ENCODE peak calls at places on chromosomes 11 and 22, in seven cellular contexts. H is substantia nigra, L is iPS DF 6.9, I is uterus, B is cardiac muscle cell, U is psoas muscle, W is fibroblast of lung. F is an unnamed sample.

GRCh38 chr22:22125579-22126468 is 118.8 kb upstream of the VPREB1 start:
- DNase-seq in H (no peak), W (no peak), L (no peak), I (no peak), U (no peak), B (no peak), F (no peak)

GRCh38 chr11:65625628-65626342 is 10.2 kb downstream of the PCNX3 start:
- DNase-seq in U (peak), I (peak), H (peak), W (no peak), B (peak), L (no peak), F (no peak)

GRCh38 chr11:45964911-45965389 is 42.5 kb downstream of the LARGE2 start:
- DNase-seq in U (peak), I (peak), B (peak), H (no peak), W (peak), L (peak), F (peak)

GRCh38 chr11:130729678-130730300 is 186.5 kb downstream of the SNX19 start:
- DNase-seq in H (no peak), U (no peak), I (no peak), L (no peak), W (no peak), B (no peak), F (no peak)

GRCh38 chr11:112355726-112356125 is 95.1 kb upstream of the PLET1 start:
- DNase-seq in H (no peak), L (no peak), W (peak), I (peak), U (no peak), B (peak), F (no peak)

GRCh38 chr11:1653541-1654387 is 24.2 kb downstream of the KRTAP5-5 start:
- DNase-seq in I (peak), L (no peak), W (no peak), U (no peak), H (no peak), B (no peak), F (no peak)

GRCh38 chr22:29331213-29331612 is 15.7 kb upstream of the RASL10A start:
- DNase-seq in L (no peak), B (peak), I (no peak), U (no peak), W (no peak), H (no peak), F (no peak)

GRCh38 chr22:28395920-28396447 is 283.7 kb downstream of the TTC28 start:
- DNase-seq in L (no peak), U (no peak), H (no peak), I (no peak), B (peak), W (peak), F (no peak)

GRCh38 chr11:126100681-126101080 is 38.0 kb upstream of the CDON start:
- DNase-seq in W (no peak), H (no peak), L (no peak), I (no peak), U (no peak), B (no peak), F (no peak)

GRCh38 chr22:20728523-20729190 is 45.3 kb upstream of the SERPIND1 start:
- DNase-seq in B (no peak), U (no peak), H (no peak), L (no peak), W (no peak), I (no peak), F (no peak)

GRCh38 chr11:8867856-8868705 is 42.9 kb upstream of the AKIP1 start:
- DNase-seq in W (peak), H (no peak), L (no peak), B (peak), I (no peak), U (no peak), F (no peak)

GRCh38 chr11:61120865-61121831 is 18.9 kb downstream of the CD5 start:
- DNase-seq in W (peak), I (peak), U (no peak), H (no peak), L (no peak), B (peak), F (no peak)

GRCh38 chr22:42229455-42230149 is 40.9 kb downstream of the TCF20 start:
- DNase-seq in I (peak), H (no peak), W (peak), L (no peak), B (peak), U (no peak), F (no peak)

GRCh38 chr22:42655693-42656092 is 6.5 kb upstream of the CYB5R3 start:
- DNase-seq in B (no peak), H (no peak), U (no peak), W (no peak), L (no peak), I (no peak), F (no peak)

GRCh38 chr22:40714514-40714966 is 35.3 kb downstream of the MCHR1 start:
- DNase-seq in W (peak), I (no peak), U (no peak), H (no peak), B (peak), L (no peak), F (no peak)

GRCh38 chr22:42388130-42388797 is 43.9 kb downstream of the NFAM1 start:
- DNase-seq in I (no peak), U (no peak), H (no peak), L (no peak), W (peak), B (peak), F (peak)

GRCh38 chr11:20110908-20111669 is 49.2 kb downstream of the DBX1 start:
- DNase-seq in I (no peak), H (no peak), W (peak), L (peak), B (peak), U (no peak), F (no peak)

GRCh38 chr22:26952654-26953379 is 295.4 kb downstream of the MIAT start:
- DNase-seq in I (no peak), U (no peak), W (no peak), H (no peak), L (no peak), B (no peak), F (no peak)

GRCh38 chr11:111012497-111012896 is 233.0 kb upstream of the POU2AF2 start:
- DNase-seq in B (no peak), L (no peak), I (no peak), W (no peak), U (no peak), H (no peak), F (no peak)

GRCh38 chr11:81211050-81211449 is 1522.6 kb downstream of the FAM181B start:
- DNase-seq in L (no peak), I (no peak), H (no peak), B (no peak), U (no peak), W (no peak), F (no peak)

GRCh38 chr22:50414476-50415248 is 60.2 kb downstream of the SBF1 start:
- DNase-seq in U (no peak), I (no peak), H (no peak), B (no peak), W (no peak), L (no peak), F (no peak)

GRCh38 chr11:125379565-125380343 is 116.3 kb downstream of the FEZ1 start:
- DNase-seq in I (no peak), U (no peak), W (no peak), L (no peak), H (no peak), B (no peak), F (no peak)

GRCh38 chr11:77302752-77303151 is 1.3 kb upstream of the GDPD4 start:
- DNase-seq in H (no peak), U (no peak), B (no peak), L (no peak), W (no peak), I (no peak), F (no peak)

GRCh38 chr11:86116996-86117705 is 48.3 kb upstream of the PICALM start:
- DNase-seq in B (peak), I (no peak), U (no peak), H (no peak), L (no peak), W (peak), F (no peak)

GRCh38 chr11:1204381-1205101 is 18.3 kb upstream of the MUC5B start:
- DNase-seq in L (no peak), I (no peak), H (no peak), W (no peak), U (peak), B (no peak), F (no peak)

GRCh38 chr11:35321532-35322320 is 97.6 kb downstream of the SLC1A2 start:
- DNase-seq in H (no peak), I (no peak), U (peak), W (peak), B (peak), L (no peak), F (no peak)

GRCh38 chr11:121207485-121208115 is 85.0 kb upstream of the SC5D start:
- DNase-seq in L (no peak), H (no peak), W (no peak), B (no peak), U (no peak), I (no peak), F (no peak)

GRCh38 chr22:30882974-30883533 is 85.5 kb downstream of the MORC2 start:
- DNase-seq in H (no peak), I (no peak), L (no peak), U (no peak), B (no peak), W (no peak), F (no peak)

GRCh38 chr11:78796956-78797355 is 222.3 kb upstream of the NARS2 start:
- DNase-seq in L (no peak), H (no peak), B (peak), I (no peak), U (no peak), W (peak), F (no peak)

GRCh38 chr11:125005491-125005890 is 51.5 kb downstream of the CCDC15 start:
- DNase-seq in W (no peak), H (no peak), I (no peak), U (no peak), L (no peak), B (no peak), F (no peak)

GRCh38 chr11:83706581-83706980 is 420.4 kb upstream of the CCDC90B start:
- DNase-seq in U (no peak), I (no peak), W (no peak), H (no peak), B (no peak), L (no peak), F (no peak)

GRCh38 chr11:65559951-65560537 is 1.9 kb upstream of the LTBP3 start:
- DNase-seq in U (no peak), L (no peak), W (peak), I (no peak), B (peak), H (no peak), F (no peak)

GRCh38 chr11:74634537-74634936 is 42.2 kb downstream of the POLD3 start:
- DNase-seq in U (no peak), H (no peak), W (peak), B (peak), I (peak), L (no peak), F (no peak)

GRCh38 chr22:38982008-38982927 is at the start of gene APOBEC3B:
- DNase-seq in H (peak), U (peak), I (peak), L (no peak), W (peak), B (peak), F (peak)

GRCh38 chr22:38987171-38987895 is 5.2 kb downstream of the APOBEC3B start:
- DNase-seq in U (no peak), B (no peak), I (no peak), L (no peak), W (no peak), H (no peak), F (no peak)

GRCh38 chr22:38989461-38989860 is 7.3 kb downstream of the APOBEC3B start:
- DNase-seq in H (no peak), L (no peak), W (no peak), U (no peak), I (no peak), B (no peak), F (no peak)

GRCh38 chr22:38984224-38984623 is 2.1 kb downstream of the APOBEC3B start:
- DNase-seq in B (no peak), U (no peak), W (no peak), H (no peak), L (no peak), I (no peak), F (no peak)

GRCh38 chr22:38986629-38987028 is 4.5 kb downstream of the APOBEC3B start:
- DNase-seq in W (no peak), L (no peak), H (no peak), B (no peak), I (no peak), U (no peak), F (no peak)
- H3K27ac ChIP-seq in W (no peak), L (no peak), H (no peak), B (no peak), I (no peak), U (no peak), F (no peak)

DNA sequence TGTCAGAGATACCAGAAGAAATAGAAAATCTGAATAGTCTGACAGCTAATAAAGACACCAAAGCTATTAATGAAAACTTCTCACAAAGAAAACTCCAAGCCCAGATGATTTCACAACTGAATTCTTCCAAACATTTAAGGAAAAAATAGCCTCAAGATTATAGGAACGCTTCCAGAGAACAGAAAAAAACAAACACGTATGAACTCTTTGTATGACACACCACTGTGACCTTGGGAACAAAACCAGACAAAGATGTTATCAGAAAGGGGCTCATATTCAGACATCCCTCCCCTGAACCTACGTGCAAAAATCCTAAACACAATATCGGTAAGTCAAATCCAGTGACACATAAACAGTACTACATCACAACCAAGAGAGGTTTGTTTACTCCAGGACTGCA is 23.5 kb downstream of the CERK start:
- DNase-seq in H (no peak), W (peak), I (no peak), L (no peak), U (no peak), B (peak), F (no peak)
- H3K27ac ChIP-seq in H (no peak), W (no peak), I (peak), L (no peak), U (no peak), B (no peak), F (no peak)

DNA sequence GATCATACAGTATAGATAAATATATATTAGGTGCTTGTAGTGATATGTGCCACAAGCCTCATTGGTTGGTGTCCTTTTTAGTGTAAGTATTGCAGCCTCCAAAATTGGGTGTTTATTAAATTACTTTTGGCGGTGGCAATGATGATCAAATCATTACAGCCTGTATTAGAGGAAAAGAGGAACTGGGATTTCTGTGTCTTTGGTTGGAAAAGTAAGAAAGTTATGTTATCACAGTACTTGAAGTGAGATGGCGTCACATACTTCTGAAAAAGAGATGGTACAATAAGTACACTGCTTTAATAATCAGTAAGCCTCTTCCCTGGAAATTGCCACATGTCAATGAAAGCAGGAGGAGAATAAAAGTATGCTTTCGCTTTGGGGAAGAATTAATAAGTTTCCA is 523 bp upstream of the MPZL3 start:
- DNase-seq in W (no peak), I (no peak), B (no peak), L (no peak), H (no peak), U (no peak), F (no peak)
- H3K27ac ChIP-seq in W (no peak), I (no peak), B (no peak), L (no peak), H (no peak), U (no peak), F (no peak)

GRCh38 chr11:128714881-128715280 is 21.0 kb downstream of the FLI1 start:
- DNase-seq in B (peak), U (no peak), I (no peak), H (no peak), W (peak), L (no peak), F (no peak)
- H3K27ac ChIP-seq in B (no peak), U (no peak), I (peak), H (no peak), W (no peak), L (no peak), F (no peak)

DNA sequence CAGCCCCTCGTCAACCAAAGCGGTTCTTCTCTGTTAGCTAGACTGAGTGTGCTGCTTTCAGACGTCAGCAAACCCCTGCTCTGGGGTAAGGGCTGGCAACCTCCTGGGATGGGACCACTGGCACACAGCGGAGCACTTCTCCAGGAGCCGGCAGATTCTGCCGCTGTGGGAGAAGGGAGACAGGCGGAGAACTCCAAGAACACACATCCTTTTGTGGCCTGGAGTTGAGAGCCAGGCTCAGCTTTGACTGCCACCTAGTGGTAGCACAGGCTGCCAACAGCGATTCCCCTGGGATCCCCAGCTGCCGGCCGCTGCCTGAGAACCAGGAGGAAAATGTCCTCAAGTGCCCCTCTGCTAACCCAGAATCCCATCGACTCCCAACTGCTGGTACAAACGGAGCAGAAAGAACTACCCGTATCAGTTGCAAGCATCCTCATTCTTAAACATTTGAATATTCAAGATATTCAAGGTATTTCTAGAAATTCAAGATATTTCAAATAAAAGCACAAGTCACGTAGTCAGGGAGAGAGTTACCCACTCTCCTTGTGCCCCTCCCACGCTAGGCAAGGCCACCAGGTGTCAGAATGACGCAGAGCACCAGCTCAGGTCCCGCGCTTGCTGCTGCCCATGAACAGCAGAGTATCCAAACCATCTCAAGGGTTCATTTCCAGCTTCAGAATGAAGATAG is 4.9 kb downstream of the LTO1 start:
- DNase-seq in H (peak), B (peak), U (peak), I (peak), W (peak), L (peak), F (peak)
- H3K27ac ChIP-seq in H (no peak), B (peak), U (no peak), I (no peak), W (no peak), L (no peak), F (no peak)

DNA sequence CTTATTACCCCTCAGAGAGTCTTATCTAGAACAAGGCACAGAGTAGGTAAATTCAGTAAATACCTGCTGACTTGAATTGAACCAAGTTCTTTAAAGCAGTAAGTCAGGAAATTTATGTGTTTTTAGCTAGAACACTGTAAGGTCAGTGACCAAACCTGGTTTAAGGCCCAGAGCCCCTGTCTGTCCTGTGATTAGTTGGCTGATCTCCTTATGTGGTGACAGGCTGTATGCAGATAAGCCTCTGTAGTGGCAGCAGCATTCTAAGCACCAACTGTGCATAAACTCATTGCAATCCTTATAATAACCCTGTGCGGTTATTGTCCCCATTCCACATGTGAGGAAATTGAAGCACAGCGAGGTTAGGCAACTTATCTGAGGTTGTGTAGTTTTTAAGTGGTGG is 40.5 kb downstream of the FBXO7 start:
- DNase-seq in U (no peak), L (no peak), W (no peak), H (no peak), I (no peak), B (no peak), F (no peak)
- H3K27ac ChIP-seq in U (no peak), L (no peak), W (no peak), H (no peak), I (no peak), B (no peak), F (no peak)

GRCh38 chr11:68954970-68955958 is 25.5 kb downstream of the MRGPRD start:
- DNase-seq in U (peak), I (peak), B (peak), H (no peak), W (peak), L (no peak), F (no peak)
- H3K27ac ChIP-seq in U (no peak), I (peak), B (peak), H (no peak), W (no peak), L (no peak), F (no peak)

DNA sequence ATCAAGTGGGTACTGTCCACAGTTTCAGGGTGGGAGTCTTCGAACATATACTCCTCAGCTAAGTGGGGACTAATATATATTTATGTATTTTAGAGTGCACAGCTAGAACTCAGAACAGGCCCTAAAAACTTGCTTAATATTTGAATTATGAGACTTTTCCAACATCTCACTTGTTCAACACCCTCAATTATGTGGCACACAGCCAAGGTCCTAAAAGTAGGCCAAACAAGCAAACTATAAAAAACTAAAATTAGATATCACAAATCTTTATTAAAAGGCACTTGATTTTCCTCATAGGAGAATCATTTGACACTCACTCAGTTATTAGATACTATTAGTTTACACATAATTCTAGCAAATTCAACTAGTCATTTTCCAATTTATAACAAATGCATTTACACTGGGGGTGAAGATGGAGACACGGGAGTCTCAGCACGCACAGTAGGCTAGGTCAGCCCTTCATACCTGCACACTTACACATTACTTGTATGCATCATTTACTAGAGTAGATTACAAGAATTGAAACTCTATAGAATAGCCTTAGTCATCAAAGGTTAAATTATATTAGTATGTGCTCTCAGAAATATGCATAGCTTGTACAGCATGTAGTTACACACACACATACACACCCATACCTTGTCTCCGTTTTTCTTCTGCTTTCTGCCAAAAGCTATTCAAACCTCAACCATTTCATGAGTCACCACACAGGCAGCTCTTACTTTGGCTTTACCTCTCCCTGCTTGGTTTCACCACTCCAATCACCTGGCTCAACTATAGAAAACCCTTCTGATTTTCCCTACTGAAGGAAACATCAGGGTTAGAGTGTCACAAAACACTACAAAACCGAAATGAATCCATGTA is 171.5 kb downstream of the SBF2 start:
- DNase-seq in W (peak), I (no peak), B (peak), U (no peak), H (no peak), L (no peak), F (no peak)
- H3K27ac ChIP-seq in W (no peak), I (peak), B (no peak), U (no peak), H (no peak), L (no peak), F (no peak)